ENCODE peak calls at places on chromosomes 6 and 20, in six cellular contexts. One of them, this sample, is unnamed.

GRCh38 chr20:59159091-59159821 is 4.4 kb upstream of the ZNF831 start:
- DNase-seq in colonic mucosa: peak; percentile 19
- DNase-seq in IMR-90: no peak
- DNase-seq in right lobe of liver: no peak
- DNase-seq in A549: no peak
- DNase-seq in GM13976: no peak
- DNase-seq in this sample: peak; percentile 75

GRCh38 chr6:170444056-170444505 is 109.0 kb downstream of the PSMB1 start:
- DNase-seq in GM13976: no peak
- DNase-seq in colonic mucosa: no peak
- DNase-seq in right lobe of liver: no peak
- DNase-seq in A549: no peak
- DNase-seq in IMR-90: no peak
- DNase-seq in this sample: peak; percentile 80

GRCh38 chr20:35618372-35619131 is 2.9 kb downstream of the SPAG4 start:
- DNase-seq in GM13976: no peak
- DNase-seq in colonic mucosa: peak; percentile 44
- DNase-seq in right lobe of liver: peak; percentile 51
- DNase-seq in IMR-90: peak; percentile 23
- DNase-seq in A549: no peak
- DNase-seq in this sample: no peak

GRCh38 chr20:48592107-48592940 is 235.5 kb downstream of the PREX1 start:
- DNase-seq in colonic mucosa: no peak
- DNase-seq in right lobe of liver: no peak
- DNase-seq in IMR-90: no peak
- DNase-seq in A549: no peak
- DNase-seq in GM13976: no peak
- DNase-seq in this sample: no peak

GRCh38 chr6:63759605-63760004 is 124.0 kb downstream of the PHF3 start:
- DNase-seq in right lobe of liver: no peak
- DNase-seq in colonic mucosa: no peak
- DNase-seq in IMR-90: no peak
- DNase-seq in GM13976: no peak
- DNase-seq in A549: peak; percentile 7
- DNase-seq in this sample: no peak

GRCh38 chr6:130385059-130385695 is 19.4 kb downstream of the TMEM200A start:
- DNase-seq in right lobe of liver: no peak
- DNase-seq in IMR-90: no peak
- DNase-seq in A549: no peak
- DNase-seq in GM13976: no peak
- DNase-seq in colonic mucosa: no peak
- DNase-seq in this sample: no peak

GRCh38 chr6:165729307-165729936 is 66.4 kb upstream of the PDE10A start:
- DNase-seq in IMR-90: peak; percentile 10
- DNase-seq in colonic mucosa: peak; percentile 54
- DNase-seq in right lobe of liver: no peak
- DNase-seq in GM13976: peak; percentile 75
- DNase-seq in A549: peak; percentile 13
- DNase-seq in this sample: no peak

GRCh38 chr6:152605901-152606390 is 31.2 kb downstream of the SYNE1 start:
- DNase-seq in IMR-90: peak; percentile 4
- DNase-seq in right lobe of liver: no peak
- DNase-seq in A549: no peak
- DNase-seq in GM13976: no peak
- DNase-seq in colonic mucosa: no peak
- DNase-seq in this sample: no peak

GRCh38 chr6:112571486-112571885 is 224.4 kb downstream of the RFPL4B start:
- DNase-seq in IMR-90: peak; percentile 72
- DNase-seq in GM13976: no peak
- DNase-seq in right lobe of liver: no peak
- DNase-seq in A549: no peak
- DNase-seq in colonic mucosa: peak; percentile 19
- DNase-seq in this sample: no peak

GRCh38 chr20:48635791-48636267 is 192.0 kb downstream of the PREX1 start:
- DNase-seq in colonic mucosa: peak; percentile 58
- DNase-seq in GM13976: peak; percentile 89
- DNase-seq in IMR-90: peak; percentile 31
- DNase-seq in right lobe of liver: peak; percentile 63
- DNase-seq in A549: peak; percentile 54
- DNase-seq in this sample: peak; percentile 68

GRCh38 chr6:41694815-41695536 is 40.4 kb downstream of the TFEB start:
- DNase-seq in A549: no peak
- DNase-seq in GM13976: no peak
- DNase-seq in right lobe of liver: no peak
- DNase-seq in IMR-90: peak; percentile 43
- DNase-seq in colonic mucosa: no peak
- DNase-seq in this sample: no peak

GRCh38 chr20:62675156-62675871 is 33.0 kb downstream of the SLCO4A1 start:
- DNase-seq in IMR-90: no peak
- DNase-seq in right lobe of liver: no peak
- DNase-seq in colonic mucosa: no peak
- DNase-seq in A549: no peak
- DNase-seq in GM13976: no peak
- DNase-seq in this sample: no peak

GRCh38 chr20:45972500-45973183 is 639 bp upstream of the ZNF335 start:
- DNase-seq in IMR-90: no peak
- DNase-seq in colonic mucosa: no peak
- DNase-seq in GM13976: peak; percentile 99
- DNase-seq in A549: no peak
- DNase-seq in right lobe of liver: no peak
- DNase-seq in this sample: no peak

GRCh38 chr6:65259080-65259479 is 447.9 kb downstream of the EYS start:
- DNase-seq in colonic mucosa: no peak
- DNase-seq in GM13976: no peak
- DNase-seq in A549: peak; percentile 15
- DNase-seq in right lobe of liver: no peak
- DNase-seq in IMR-90: peak; percentile 27
- DNase-seq in this sample: no peak

GRCh38 chr6:35061102-35061615 is 80.0 kb downstream of the TCP11 start:
- DNase-seq in colonic mucosa: no peak
- DNase-seq in A549: no peak
- DNase-seq in GM13976: peak; percentile 8
- DNase-seq in IMR-90: no peak
- DNase-seq in right lobe of liver: peak; percentile 2
- DNase-seq in this sample: no peak

GRCh38 chr6:154757352-154758095 is 24.3 kb downstream of the SCAF8 start:
- DNase-seq in right lobe of liver: no peak
- DNase-seq in colonic mucosa: no peak
- DNase-seq in IMR-90: no peak
- DNase-seq in A549: no peak
- DNase-seq in GM13976: no peak
- DNase-seq in this sample: no peak

GRCh38 chr6:89482136-89482535 is 49.2 kb downstream of the ANKRD6 start:
- DNase-seq in colonic mucosa: no peak
- DNase-seq in GM13976: no peak
- DNase-seq in right lobe of liver: no peak
- DNase-seq in A549: no peak
- DNase-seq in IMR-90: no peak
- DNase-seq in this sample: no peak

GRCh38 chr6:83226517-83226916 is 33.4 kb downstream of the RWDD2A start:
- DNase-seq in GM13976: no peak
- DNase-seq in IMR-90: peak; percentile 39
- DNase-seq in colonic mucosa: no peak
- DNase-seq in right lobe of liver: no peak
- DNase-seq in A549: no peak
- DNase-seq in this sample: no peak

GRCh38 chr6:151067684-151068596 is 171.8 kb upstream of the AKAP12 start:
- DNase-seq in right lobe of liver: peak; percentile 88
- DNase-seq in IMR-90: peak; percentile 97
- DNase-seq in GM13976: no peak
- DNase-seq in colonic mucosa: peak; percentile 42
- DNase-seq in A549: peak; percentile 99
- DNase-seq in this sample: no peak

GRCh38 chr6:4435981-4436445 is 300.6 kb upstream of the ECI2 start:
- DNase-seq in GM13976: no peak
- DNase-seq in right lobe of liver: no peak
- DNase-seq in colonic mucosa: no peak
- DNase-seq in A549: no peak
- DNase-seq in IMR-90: no peak
- DNase-seq in this sample: no peak

GRCh38 chr20:15702161-15702560 is 871.1 kb downstream of the KIF16B start:
- DNase-seq in right lobe of liver: no peak
- DNase-seq in A549: no peak
- DNase-seq in colonic mucosa: no peak
- DNase-seq in GM13976: no peak
- DNase-seq in IMR-90: peak; percentile 56
- DNase-seq in this sample: no peak

GRCh38 chr20:15703171-15703911 is 869.9 kb downstream of the KIF16B start:
- DNase-seq in right lobe of liver: no peak
- DNase-seq in IMR-90: peak; percentile 87
- DNase-seq in A549: peak; percentile 50
- DNase-seq in colonic mucosa: no peak
- DNase-seq in GM13976: no peak
- DNase-seq in this sample: no peak

GRCh38 chr20:15700147-15700765 is 873.0 kb downstream of the KIF16B start:
- DNase-seq in A549: no peak
- DNase-seq in GM13976: no peak
- DNase-seq in IMR-90: no peak
- DNase-seq in colonic mucosa: no peak
- DNase-seq in right lobe of liver: no peak
- DNase-seq in this sample: no peak

GRCh38 chr20:15699431-15700146 is 873.7 kb downstream of the KIF16B start:
- DNase-seq in right lobe of liver: no peak
- DNase-seq in A549: no peak
- DNase-seq in IMR-90: no peak
- DNase-seq in colonic mucosa: no peak
- DNase-seq in GM13976: no peak
- DNase-seq in this sample: no peak
- TF ChIP-seq CTCF in right lobe of liver: no peak
- TF ChIP-seq CTCF in A549: no peak
- TF ChIP-seq CTCF in IMR-90: no peak
- TF ChIP-seq CTCF in colonic mucosa: no peak
- TF ChIP-seq CTCF in GM13976: no peak
- TF ChIP-seq CTCF in this sample: no peak

GRCh38 chr20:51610761-51611624 is 68.5 kb upstream of the NFATC2 start:
- DNase-seq in right lobe of liver: no peak
- DNase-seq in IMR-90: no peak
- DNase-seq in A549: no peak
- DNase-seq in colonic mucosa: no peak
- DNase-seq in GM13976: no peak
- DNase-seq in this sample: no peak

GRCh38 chr20:51613576-51613975 is 71.1 kb upstream of the NFATC2 start:
- DNase-seq in right lobe of liver: no peak
- DNase-seq in IMR-90: no peak
- DNase-seq in A549: no peak
- DNase-seq in colonic mucosa: no peak
- DNase-seq in GM13976: no peak
- DNase-seq in this sample: no peak

GRCh38 chr20:51611625-51611890 is 69.0 kb upstream of the NFATC2 start:
- DNase-seq in IMR-90: no peak
- DNase-seq in A549: no peak
- DNase-seq in right lobe of liver: no peak
- DNase-seq in colonic mucosa: no peak
- DNase-seq in GM13976: no peak
- DNase-seq in this sample: no peak

GRCh38 chr20:51612896-51613295 is 70.4 kb upstream of the NFATC2 start:
- DNase-seq in A549: no peak
- DNase-seq in GM13976: no peak
- DNase-seq in colonic mucosa: no peak
- DNase-seq in IMR-90: no peak
- DNase-seq in right lobe of liver: no peak
- DNase-seq in this sample: no peak

GRCh38 chr20:51616060-51616459 is 73.5 kb upstream of the NFATC2 start:
- DNase-seq in right lobe of liver: no peak
- DNase-seq in GM13976: no peak
- DNase-seq in IMR-90: no peak
- DNase-seq in A549: no peak
- DNase-seq in colonic mucosa: no peak
- DNase-seq in this sample: no peak
- TF ChIP-seq CTCF in right lobe of liver: no peak
- TF ChIP-seq CTCF in GM13976: no peak
- TF ChIP-seq CTCF in IMR-90: peak; percentile 2
- TF ChIP-seq CTCF in A549: peak; percentile 11
- TF ChIP-seq CTCF in colonic mucosa: no peak
- TF ChIP-seq CTCF in this sample: no peak

GRCh38 chr6:7587631-7588100 is 2.3 kb upstream of the SNRNP48 start:
- DNase-seq in colonic mucosa: peak; percentile 68
- DNase-seq in IMR-90: peak; percentile 69
- DNase-seq in right lobe of liver: no peak
- DNase-seq in A549: no peak
- DNase-seq in GM13976: no peak
- DNase-seq in this sample: no peak

GRCh38 chr6:7589949-7590917 is at the start of gene SNRNP48:
- DNase-seq in A549: peak; percentile 85
- DNase-seq in colonic mucosa: peak; percentile 96
- DNase-seq in IMR-90: peak; percentile 91
- DNase-seq in right lobe of liver: peak; percentile 95
- DNase-seq in GM13976: peak; percentile 95
- DNase-seq in this sample: peak; percentile 93

GRCh38 chr6:7580927-7581618 is 8.9 kb upstream of the SNRNP48 start:
- DNase-seq in IMR-90: no peak
- DNase-seq in colonic mucosa: no peak
- DNase-seq in right lobe of liver: no peak
- DNase-seq in GM13976: no peak
- DNase-seq in A549: no peak
- DNase-seq in this sample: no peak

GRCh38 chr6:7589221-7589620 is 777 bp upstream of the SNRNP48 start:
- DNase-seq in A549: no peak
- DNase-seq in IMR-90: no peak
- DNase-seq in GM13976: no peak
- DNase-seq in right lobe of liver: no peak
- DNase-seq in colonic mucosa: no peak
- DNase-seq in this sample: no peak

GRCh38 chr6:7585287-7585930 is 4.6 kb upstream of the SNRNP48 start:
- DNase-seq in GM13976: no peak
- DNase-seq in IMR-90: no peak
- DNase-seq in A549: no peak
- DNase-seq in right lobe of liver: no peak
- DNase-seq in colonic mucosa: no peak
- DNase-seq in this sample: no peak
- TF ChIP-seq CTCF in GM13976: no peak
- TF ChIP-seq CTCF in IMR-90: no peak
- TF ChIP-seq CTCF in A549: no peak
- TF ChIP-seq CTCF in right lobe of liver: no peak
- TF ChIP-seq CTCF in colonic mucosa: no peak
- TF ChIP-seq CTCF in this sample: no peak

DNA sequence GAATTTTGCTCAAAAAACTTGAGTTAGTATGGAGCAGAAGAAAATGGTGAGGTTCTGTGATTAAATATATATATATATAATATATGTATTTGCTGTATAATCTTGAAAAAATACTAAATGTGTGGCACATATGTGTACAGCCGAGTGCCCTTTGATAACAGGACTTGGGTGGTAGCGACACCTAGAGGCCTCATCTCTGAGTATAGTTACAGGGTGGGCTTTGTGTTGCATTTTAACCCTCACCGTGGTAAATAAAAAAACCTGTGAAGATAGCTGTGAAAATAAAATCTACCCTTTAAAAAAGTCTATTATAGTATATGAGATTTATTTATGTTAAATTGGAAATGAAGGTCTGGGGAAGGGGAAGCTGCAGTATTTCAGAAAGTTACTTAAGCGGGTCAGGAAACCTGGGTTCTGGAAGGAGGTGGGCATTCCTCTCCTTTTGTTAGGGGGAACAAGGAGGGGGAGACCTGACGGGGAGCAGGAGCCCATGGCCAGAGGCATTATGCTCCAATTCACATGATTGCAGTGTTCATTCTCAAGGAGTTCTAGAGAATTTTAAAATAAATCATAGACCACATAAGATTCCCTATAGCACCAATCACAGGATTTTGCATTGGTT is 82.7 kb downstream of the SH3BGRL2 start:
- DNase-seq in IMR-90: peak; percentile 50
- DNase-seq in A549: peak; percentile 46
- DNase-seq in GM13976: peak; percentile 16
- DNase-seq in colonic mucosa: peak; percentile 65
- DNase-seq in right lobe of liver: peak; percentile 32
- DNase-seq in this sample: no peak
- TF ChIP-seq CTCF in IMR-90: peak; percentile 65
- TF ChIP-seq CTCF in A549: peak; percentile 63
- TF ChIP-seq CTCF in GM13976: peak; percentile 57
- TF ChIP-seq CTCF in colonic mucosa: peak; percentile 47
- TF ChIP-seq CTCF in right lobe of liver: peak; percentile 82
- TF ChIP-seq CTCF in this sample: no peak

This sample was measured in natural killer cell.